ENCODE peak calls at places on chromosomes 7 and 10, in nine cellular contexts. One of them, this sample, is unnamed.

GRCh38 chr10:132075909-132076577 is 10.3 kb downstream of the JAKMIP3 start:
- DNase-seq in AG09309: no peak
- DNase-seq in kidney: no peak
- DNase-seq in WTC11: no peak
- DNase-seq in Calu3: no peak
- DNase-seq in A549: no peak
- DNase-seq in endodermal cell: no peak
- DNase-seq in PC-9: no peak
- DNase-seq in AG04450: no peak
- DNase-seq in this sample: no peak

GRCh38 chr10:62382831-62383230 is 8.7 kb downstream of the ZNF365 start:
- DNase-seq in AG09309: no peak
- DNase-seq in kidney: no peak
- DNase-seq in WTC11: no peak
- DNase-seq in Calu3: no peak
- DNase-seq in A549: no peak
- DNase-seq in endodermal cell: no peak
- DNase-seq in PC-9: no peak
- DNase-seq in AG04450: no peak
- DNase-seq in this sample: no peak

GRCh38 chr7:128880791-128881457 is 18.3 kb downstream of the ATP6V1F start:
- DNase-seq in AG09309: no peak
- DNase-seq in kidney: peak
- DNase-seq in WTC11: peak
- DNase-seq in Calu3: no peak
- DNase-seq in A549: no peak
- DNase-seq in endodermal cell: no peak
- DNase-seq in PC-9: no peak
- DNase-seq in AG04450: no peak
- DNase-seq in this sample: peak

GRCh38 chr10:42640610-42641229 is 2.4 kb upstream of the ZNF33B start:
- DNase-seq in AG09309: no peak
- DNase-seq in kidney: no peak
- DNase-seq in WTC11: no peak
- DNase-seq in Calu3: peak
- DNase-seq in A549: no peak
- DNase-seq in endodermal cell: peak
- DNase-seq in PC-9: peak
- DNase-seq in AG04450: no peak
- DNase-seq in this sample: no peak

GRCh38 chr7:32506266-32507054 is 11.2 kb downstream of the AVL9 start:
- DNase-seq in AG09309: peak
- DNase-seq in kidney: no peak
- DNase-seq in WTC11: no peak
- DNase-seq in Calu3: no peak
- DNase-seq in A549: peak
- DNase-seq in endodermal cell: no peak
- DNase-seq in PC-9: no peak
- DNase-seq in AG04450: no peak
- DNase-seq in this sample: no peak

GRCh38 chr10:119058005-119058404 is 22.6 kb downstream of the EIF3A start:
- DNase-seq in AG09309: no peak
- DNase-seq in kidney: no peak
- DNase-seq in WTC11: no peak
- DNase-seq in Calu3: no peak
- DNase-seq in A549: no peak
- DNase-seq in endodermal cell: no peak
- DNase-seq in PC-9: no peak
- DNase-seq in AG04450: no peak
- DNase-seq in this sample: no peak

GRCh38 chr7:78326189-78326588 is 527.6 kb downstream of the PHTF2 start:
- DNase-seq in AG09309: peak
- DNase-seq in kidney: no peak
- DNase-seq in WTC11: no peak
- DNase-seq in Calu3: no peak
- DNase-seq in A549: no peak
- DNase-seq in endodermal cell: no peak
- DNase-seq in PC-9: peak
- DNase-seq in AG04450: peak
- DNase-seq in this sample: no peak

GRCh38 chr7:13880789-13881188 is 108.7 kb downstream of the ETV1 start:
- DNase-seq in AG09309: peak
- DNase-seq in kidney: no peak
- DNase-seq in WTC11: no peak
- DNase-seq in Calu3: no peak
- DNase-seq in A549: no peak
- DNase-seq in endodermal cell: no peak
- DNase-seq in PC-9: no peak
- DNase-seq in AG04450: peak
- DNase-seq in this sample: no peak

GRCh38 chr7:48094861-48095293 is 5.8 kb downstream of the UPP1 start:
- DNase-seq in AG09309: no peak
- DNase-seq in kidney: no peak
- DNase-seq in WTC11: no peak
- DNase-seq in Calu3: no peak
- DNase-seq in A549: no peak
- DNase-seq in endodermal cell: peak
- DNase-seq in PC-9: peak
- DNase-seq in AG04450: no peak
- DNase-seq in this sample: no peak

GRCh38 chr7:24965831-24966708 is 13.9 kb downstream of the OSBPL3 start:
- DNase-seq in AG09309: no peak
- DNase-seq in kidney: no peak
- DNase-seq in WTC11: no peak
- DNase-seq in Calu3: peak
- DNase-seq in A549: no peak
- DNase-seq in endodermal cell: peak
- DNase-seq in PC-9: peak
- DNase-seq in AG04450: no peak
- DNase-seq in this sample: peak

GRCh38 chr10:114678301-114678700 is 20.2 kb upstream of the ABLIM1 start:
- DNase-seq in AG09309: no peak
- DNase-seq in kidney: no peak
- DNase-seq in WTC11: no peak
- DNase-seq in Calu3: no peak
- DNase-seq in A549: no peak
- DNase-seq in endodermal cell: no peak
- DNase-seq in PC-9: no peak
- DNase-seq in AG04450: no peak
- DNase-seq in this sample: no peak

GRCh38 chr10:124992462-124993344 is 50.8 kb downstream of the ZRANB1 start:
- DNase-seq in AG09309: peak
- DNase-seq in kidney: peak
- DNase-seq in WTC11: peak
- DNase-seq in Calu3: peak
- DNase-seq in A549: no peak
- DNase-seq in endodermal cell: peak
- DNase-seq in PC-9: no peak
- DNase-seq in AG04450: peak
- DNase-seq in this sample: peak

GRCh38 chr10:124670849-124671248 is 73.3 kb downstream of the FAM53B start:
- DNase-seq in AG09309: no peak
- DNase-seq in kidney: peak
- DNase-seq in WTC11: no peak
- DNase-seq in Calu3: no peak
- DNase-seq in A549: no peak
- DNase-seq in endodermal cell: no peak
- DNase-seq in PC-9: no peak
- DNase-seq in AG04450: no peak
- DNase-seq in this sample: peak

GRCh38 chr10:28533315-28533564 is 322 bp downstream of the WAC start:
- DNase-seq in AG09309: no peak
- DNase-seq in kidney: no peak
- DNase-seq in WTC11: no peak
- DNase-seq in Calu3: no peak
- DNase-seq in A549: no peak
- DNase-seq in endodermal cell: no peak
- DNase-seq in PC-9: no peak
- DNase-seq in AG04450: no peak
- DNase-seq in this sample: no peak

GRCh38 chr7:31175672-31176071 is 123.6 kb downstream of the ADCYAP1R1 start:
- DNase-seq in AG09309: no peak
- DNase-seq in kidney: no peak
- DNase-seq in WTC11: no peak
- DNase-seq in Calu3: no peak
- DNase-seq in A549: peak
- DNase-seq in endodermal cell: no peak
- DNase-seq in PC-9: no peak
- DNase-seq in AG04450: no peak
- DNase-seq in this sample: no peak
- TF ChIP-seq CTCF in AG09309: no peak
- TF ChIP-seq CTCF in kidney: no peak
- TF ChIP-seq CTCF in WTC11: no peak
- TF ChIP-seq CTCF in Calu3: no peak
- TF ChIP-seq CTCF in A549: peak
- TF ChIP-seq CTCF in endodermal cell: peak
- TF ChIP-seq CTCF in PC-9: peak
- TF ChIP-seq CTCF in AG04450: peak
- TF ChIP-seq CTCF in this sample: peak

DNA sequence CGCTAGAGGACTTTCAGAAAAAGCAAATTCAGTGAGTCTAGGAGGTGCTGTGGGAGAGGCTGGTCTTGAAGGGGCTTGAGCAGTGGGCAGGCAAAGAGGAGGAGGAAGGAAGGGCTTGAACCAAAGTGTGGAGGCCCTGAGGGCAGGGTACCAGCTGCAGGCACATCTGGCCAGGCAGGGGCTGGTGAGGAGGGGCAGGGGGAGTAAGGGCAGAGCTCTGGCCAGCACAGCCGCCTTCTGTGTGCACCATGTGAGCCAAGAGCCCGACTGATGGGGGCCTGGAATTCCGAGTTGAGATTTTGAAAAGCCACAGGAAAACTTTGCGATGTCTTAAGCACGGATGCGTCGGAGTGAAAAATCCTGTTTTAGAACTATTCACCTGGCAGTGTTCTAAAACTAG is 74.5 kb downstream of the PRPF18 start:
- DNase-seq in AG09309: no peak
- DNase-seq in kidney: no peak
- DNase-seq in WTC11: no peak
- DNase-seq in Calu3: no peak
- DNase-seq in A549: no peak
- DNase-seq in endodermal cell: no peak
- DNase-seq in PC-9: no peak
- DNase-seq in AG04450: no peak
- DNase-seq in this sample: no peak
- TF ChIP-seq CTCF in AG09309: no peak
- TF ChIP-seq CTCF in kidney: no peak
- TF ChIP-seq CTCF in WTC11: no peak
- TF ChIP-seq CTCF in Calu3: no peak
- TF ChIP-seq CTCF in A549: no peak
- TF ChIP-seq CTCF in endodermal cell: no peak
- TF ChIP-seq CTCF in PC-9: no peak
- TF ChIP-seq CTCF in AG04450: no peak
- TF ChIP-seq CTCF in this sample: no peak

DNA sequence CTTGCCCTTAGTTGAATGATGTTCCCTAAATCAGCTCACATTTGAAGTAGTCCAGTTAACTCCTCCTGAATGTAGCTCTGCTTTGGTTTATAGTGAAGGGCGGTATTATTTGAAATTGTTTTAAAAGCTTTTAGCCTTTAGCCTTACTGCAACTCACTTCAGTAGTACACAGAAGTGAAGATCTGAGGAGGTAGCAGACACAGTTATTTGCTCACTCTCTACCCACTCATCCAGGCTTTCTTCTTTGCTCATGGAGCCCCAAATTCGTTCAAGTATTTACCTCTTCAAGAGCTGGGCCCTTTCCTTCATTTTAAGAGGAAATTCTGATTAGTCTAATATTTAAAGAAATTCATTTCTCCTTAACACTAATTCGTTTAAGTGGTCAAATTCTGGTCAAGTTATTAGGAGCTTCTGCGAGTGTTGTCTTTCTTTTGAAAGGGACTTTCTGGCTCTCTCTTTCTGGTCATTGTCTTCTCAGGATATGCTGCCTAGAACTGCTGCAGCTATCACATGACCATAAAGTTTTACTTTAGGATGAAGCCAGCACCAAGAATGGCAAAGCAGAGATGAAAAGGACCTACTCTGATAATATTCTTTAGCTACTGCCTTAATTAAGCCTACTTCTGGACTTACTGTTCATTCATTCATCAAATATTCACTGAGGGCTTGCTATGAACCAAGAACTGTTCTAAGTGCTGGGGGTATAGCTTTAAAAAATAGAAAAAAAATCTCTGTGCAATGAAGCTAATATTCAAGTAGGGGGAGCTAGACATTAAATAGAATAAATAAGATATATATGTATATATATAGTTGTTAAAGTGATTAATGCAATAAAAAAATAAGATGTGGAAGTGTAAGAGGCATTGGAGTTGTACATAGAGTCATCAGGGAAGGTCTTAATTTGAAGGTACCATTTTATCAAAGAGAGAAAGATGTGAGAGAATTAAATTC is 180.9 kb upstream of the AGR3 start:
- DNase-seq in AG09309: no peak
- DNase-seq in kidney: no peak
- DNase-seq in WTC11: no peak
- DNase-seq in Calu3: no peak
- DNase-seq in A549: no peak
- DNase-seq in endodermal cell: no peak
- DNase-seq in PC-9: no peak
- DNase-seq in AG04450: no peak
- DNase-seq in this sample: no peak
- TF ChIP-seq CTCF in AG09309: peak
- TF ChIP-seq CTCF in kidney: no peak
- TF ChIP-seq CTCF in WTC11: no peak
- TF ChIP-seq CTCF in Calu3: peak
- TF ChIP-seq CTCF in A549: peak
- TF ChIP-seq CTCF in endodermal cell: peak
- TF ChIP-seq CTCF in PC-9: peak
- TF ChIP-seq CTCF in AG04450: peak
- TF ChIP-seq CTCF in this sample: peak

GRCh38 chr10:112774210-112774609 is 175.8 kb upstream of the TCF7L2 start:
- DNase-seq in AG09309: no peak
- DNase-seq in kidney: no peak
- DNase-seq in WTC11: no peak
- DNase-seq in Calu3: no peak
- DNase-seq in A549: no peak
- DNase-seq in endodermal cell: no peak
- DNase-seq in PC-9: no peak
- DNase-seq in AG04450: no peak
- DNase-seq in this sample: no peak

GRCh38 chr10:112773783-112774182 is 176.3 kb upstream of the TCF7L2 start:
- DNase-seq in AG09309: no peak
- DNase-seq in kidney: no peak
- DNase-seq in WTC11: no peak
- DNase-seq in Calu3: no peak
- DNase-seq in A549: no peak
- DNase-seq in endodermal cell: no peak
- DNase-seq in PC-9: no peak
- DNase-seq in AG04450: no peak
- DNase-seq in this sample: no peak

GRCh38 chr10:112775892-112776679 is 174.0 kb upstream of the TCF7L2 start:
- DNase-seq in AG09309: no peak
- DNase-seq in kidney: no peak
- DNase-seq in WTC11: no peak
- DNase-seq in Calu3: peak
- DNase-seq in A549: no peak
- DNase-seq in endodermal cell: no peak
- DNase-seq in PC-9: no peak
- DNase-seq in AG04450: no peak
- DNase-seq in this sample: peak

GRCh38 chr10:112774808-112775207 is 175.2 kb upstream of the TCF7L2 start:
- DNase-seq in AG09309: no peak
- DNase-seq in kidney: no peak
- DNase-seq in WTC11: no peak
- DNase-seq in Calu3: no peak
- DNase-seq in A549: no peak
- DNase-seq in endodermal cell: no peak
- DNase-seq in PC-9: no peak
- DNase-seq in AG04450: no peak
- DNase-seq in this sample: no peak

GRCh38 chr10:112775347-112775746 is 174.7 kb upstream of the TCF7L2 start:
- DNase-seq in AG09309: no peak
- DNase-seq in kidney: no peak
- DNase-seq in WTC11: no peak
- DNase-seq in Calu3: no peak
- DNase-seq in A549: no peak
- DNase-seq in endodermal cell: no peak
- DNase-seq in PC-9: no peak
- DNase-seq in AG04450: no peak
- DNase-seq in this sample: no peak
- TF ChIP-seq CTCF in AG09309: peak
- TF ChIP-seq CTCF in kidney: peak
- TF ChIP-seq CTCF in WTC11: no peak
- TF ChIP-seq CTCF in Calu3: no peak
- TF ChIP-seq CTCF in A549: no peak
- TF ChIP-seq CTCF in endodermal cell: peak
- TF ChIP-seq CTCF in PC-9: no peak
- TF ChIP-seq CTCF in AG04450: peak
- TF ChIP-seq CTCF in this sample: no peak